ENCODE peak calls at places on chromosomes 11 and 22, in seven cellular contexts. One of them, this sample, is unnamed.

GRCh38 chr22:46088541-46089311 is 61.6 kb upstream of the PPARA start:
- DNase-seq in neuronal stem cell: no peak
- DNase-seq in T-helper 1 cell: no peak
- DNase-seq in activated T-helper 2 cell treated with anti-CD3 and anti-CD28 coated beads, Interferon-gamma antibody, Interleukin-2, Interleukin-4, amounts not matched to agents 10 μg/mL and 5 μg/mL and 100 μg/mL, durations not matched to agents 14 hours and 24 hours and 36 hours: no peak
- DNase-seq in GM23338: no peak
- DNase-seq in fibroblast of pulmonary artery: peak
- DNase-seq in AG09309: peak
- DNase-seq in this sample: no peak

GRCh38 chr22:24390576-24390975 is 36.8 kb upstream of the ADORA2A start:
- DNase-seq in neuronal stem cell: no peak
- DNase-seq in T-helper 1 cell: no peak
- DNase-seq in fibroblast of pulmonary artery: peak
- DNase-seq in GM23338: no peak
- DNase-seq in AG09309: no peak
- DNase-seq in activated T-helper 2 cell treated with anti-CD3 and anti-CD28 coated beads, Interferon-gamma antibody, Interleukin-2, Interleukin-4, amounts not matched to agents 10 μg/mL and 5 μg/mL and 100 μg/mL, durations not matched to agents 14 hours and 24 hours and 36 hours: no peak
- DNase-seq in this sample: no peak

GRCh38 chr11:30125461-30125860 is 105.4 kb upstream of the FSHB start:
- DNase-seq in AG09309: no peak
- DNase-seq in GM23338: no peak
- DNase-seq in T-helper 1 cell: no peak
- DNase-seq in neuronal stem cell: no peak
- DNase-seq in activated T-helper 2 cell treated with anti-CD3 and anti-CD28 coated beads, Interferon-gamma antibody, Interleukin-2, Interleukin-4, amounts not matched to agents 10 μg/mL and 5 μg/mL and 100 μg/mL, durations not matched to agents 14 hours and 24 hours and 36 hours: no peak
- DNase-seq in fibroblast of pulmonary artery: peak
- DNase-seq in this sample: no peak

GRCh38 chr11:96242191-96242845 is 100.7 kb downstream of the MAML2 start:
- DNase-seq in T-helper 1 cell: no peak
- DNase-seq in activated T-helper 2 cell treated with anti-CD3 and anti-CD28 coated beads, Interferon-gamma antibody, Interleukin-2, Interleukin-4, amounts not matched to agents 10 μg/mL and 5 μg/mL and 100 μg/mL, durations not matched to agents 14 hours and 24 hours and 36 hours: no peak
- DNase-seq in neuronal stem cell: no peak
- DNase-seq in fibroblast of pulmonary artery: peak
- DNase-seq in AG09309: no peak
- DNase-seq in GM23338: no peak
- DNase-seq in this sample: no peak

GRCh38 chr11:109237636-109238035 is 184.4 kb upstream of the C11orf87 start:
- DNase-seq in fibroblast of pulmonary artery: no peak
- DNase-seq in AG09309: no peak
- DNase-seq in T-helper 1 cell: no peak
- DNase-seq in GM23338: no peak
- DNase-seq in neuronal stem cell: no peak
- DNase-seq in activated T-helper 2 cell treated with anti-CD3 and anti-CD28 coated beads, Interferon-gamma antibody, Interleukin-2, Interleukin-4, amounts not matched to agents 10 μg/mL and 5 μg/mL and 100 μg/mL, durations not matched to agents 14 hours and 24 hours and 36 hours: no peak
- DNase-seq in this sample: no peak

GRCh38 chr11:13335319-13335718 is 57.7 kb downstream of the BMAL1 start:
- DNase-seq in fibroblast of pulmonary artery: peak
- DNase-seq in neuronal stem cell: peak
- DNase-seq in GM23338: peak
- DNase-seq in T-helper 1 cell: peak
- DNase-seq in activated T-helper 2 cell treated with anti-CD3 and anti-CD28 coated beads, Interferon-gamma antibody, Interleukin-2, Interleukin-4, amounts not matched to agents 10 μg/mL and 5 μg/mL and 100 μg/mL, durations not matched to agents 14 hours and 24 hours and 36 hours: peak
- DNase-seq in AG09309: peak
- DNase-seq in this sample: peak

GRCh38 chr11:8025816-8026215 is 38.7 kb downstream of the EIF3F start:
- DNase-seq in T-helper 1 cell: no peak
- DNase-seq in AG09309: peak
- DNase-seq in fibroblast of pulmonary artery: peak
- DNase-seq in activated T-helper 2 cell treated with anti-CD3 and anti-CD28 coated beads, Interferon-gamma antibody, Interleukin-2, Interleukin-4, amounts not matched to agents 10 μg/mL and 5 μg/mL and 100 μg/mL, durations not matched to agents 14 hours and 24 hours and 36 hours: no peak
- DNase-seq in neuronal stem cell: no peak
- DNase-seq in GM23338: no peak
- DNase-seq in this sample: peak

GRCh38 chr11:66277475-66278391 is at the start of gene CNIH2:
- DNase-seq in T-helper 1 cell: no peak
- DNase-seq in neuronal stem cell: no peak
- DNase-seq in activated T-helper 2 cell treated with anti-CD3 and anti-CD28 coated beads, Interferon-gamma antibody, Interleukin-2, Interleukin-4, amounts not matched to agents 10 μg/mL and 5 μg/mL and 100 μg/mL, durations not matched to agents 14 hours and 24 hours and 36 hours: peak
- DNase-seq in GM23338: peak
- DNase-seq in AG09309: no peak
- DNase-seq in fibroblast of pulmonary artery: no peak
- DNase-seq in this sample: peak

GRCh38 chr11:86476109-86476861 is 101.6 kb downstream of the CCDC81 start:
- DNase-seq in activated T-helper 2 cell treated with anti-CD3 and anti-CD28 coated beads, Interferon-gamma antibody, Interleukin-2, Interleukin-4, amounts not matched to agents 10 μg/mL and 5 μg/mL and 100 μg/mL, durations not matched to agents 14 hours and 24 hours and 36 hours: no peak
- DNase-seq in GM23338: no peak
- DNase-seq in neuronal stem cell: no peak
- DNase-seq in AG09309: no peak
- DNase-seq in fibroblast of pulmonary artery: peak
- DNase-seq in T-helper 1 cell: no peak
- DNase-seq in this sample: no peak

GRCh38 chr11:75547617-75548054 is 14.4 kb upstream of the SERPINH1 start:
- DNase-seq in T-helper 1 cell: no peak
- DNase-seq in neuronal stem cell: peak
- DNase-seq in fibroblast of pulmonary artery: peak
- DNase-seq in activated T-helper 2 cell treated with anti-CD3 and anti-CD28 coated beads, Interferon-gamma antibody, Interleukin-2, Interleukin-4, amounts not matched to agents 10 μg/mL and 5 μg/mL and 100 μg/mL, durations not matched to agents 14 hours and 24 hours and 36 hours: no peak
- DNase-seq in AG09309: no peak
- DNase-seq in GM23338: peak
- DNase-seq in this sample: peak

GRCh38 chr11:44707094-44707493 is 19.7 kb upstream of the TSPAN18 start:
- DNase-seq in neuronal stem cell: no peak
- DNase-seq in AG09309: no peak
- DNase-seq in activated T-helper 2 cell treated with anti-CD3 and anti-CD28 coated beads, Interferon-gamma antibody, Interleukin-2, Interleukin-4, amounts not matched to agents 10 μg/mL and 5 μg/mL and 100 μg/mL, durations not matched to agents 14 hours and 24 hours and 36 hours: no peak
- DNase-seq in GM23338: no peak
- DNase-seq in T-helper 1 cell: no peak
- DNase-seq in fibroblast of pulmonary artery: no peak
- DNase-seq in this sample: no peak

GRCh38 chr11:79503028-79503427 is 62.2 kb upstream of the TENM4 start:
- DNase-seq in T-helper 1 cell: no peak
- DNase-seq in fibroblast of pulmonary artery: no peak
- DNase-seq in AG09309: no peak
- DNase-seq in GM23338: no peak
- DNase-seq in neuronal stem cell: no peak
- DNase-seq in activated T-helper 2 cell treated with anti-CD3 and anti-CD28 coated beads, Interferon-gamma antibody, Interleukin-2, Interleukin-4, amounts not matched to agents 10 μg/mL and 5 μg/mL and 100 μg/mL, durations not matched to agents 14 hours and 24 hours and 36 hours: no peak
- DNase-seq in this sample: no peak